ENCODE peak calls at places on chromosomes 13 and 19, in four cellular contexts. U is IMR-90, F is GM12878, K is K562. J is an unnamed sample.

GRCh38 chr13:111076156-111077013 is 38.7 kb upstream of the ARHGEF7 start:
- DNase-seq in U (no peak), K (no peak), F (no peak), J (no peak)

GRCh38 chr13:76833465-76833864 is 52.7 kb downstream of the KCTD12 start:
- DNase-seq in U (no peak), F (no peak), K (no peak), J (no peak)

GRCh38 chr19:54523403-54523802 is 20.8 kb downstream of the LAIR2 start:
- DNase-seq in U (peak), K (no peak), F (peak), J (no peak)

GRCh38 chr19:37333457-37333856 is 37.4 kb upstream of the ZNF527 start:
- DNase-seq in K (no peak), F (no peak), U (no peak), J (no peak)

GRCh38 chr19:17309962-17310461 is 649 bp downstream of the DDA1 start:
- DNase-seq in K (no peak), F (no peak), U (no peak), J (no peak)

GRCh38 chr13:26075498-26075897 is 23.7 kb upstream of the SHISA2 start:
- DNase-seq in U (no peak), K (no peak), F (no peak), J (no peak)

GRCh38 chr13:48875071-48875470 is 100.6 kb upstream of the FNDC3A start:
- DNase-seq in U (no peak), F (no peak), K (no peak), J (no peak)

GRCh38 chr19:39499082-39499642 is 415 bp downstream of the DLL3 start:
- DNase-seq in U (no peak), K (no peak), F (no peak), J (peak)

GRCh38 chr13:45807520-45808099 is 43.9 kb downstream of the SIAH3 start:
- DNase-seq in F (peak), U (peak), K (peak), J (no peak)

GRCh38 chr19:46076951-46077814 is 36.4 kb upstream of the IGFL4 start:
- DNase-seq in U (peak), K (peak), F (no peak), J (peak)

GRCh38 chr13:51501096-51501495 is 48.3 kb upstream of the INTS6 start:
- DNase-seq in K (no peak), U (peak), F (no peak), J (no peak)

GRCh38 chr13:102903659-102904407 is 58.0 kb downstream of the ERCC5 start:
- DNase-seq in K (peak), U (peak), F (no peak), J (no peak)

GRCh38 chr19:17500447-17501198 is 10.8 kb upstream of the PGLS start:
- DNase-seq in K (no peak), F (no peak), U (no peak), J (no peak)

GRCh38 chr13:37666036-37666435 is 67.5 kb upstream of the POSTN start:
- DNase-seq in U (peak), F (no peak), K (no peak), J (no peak)

GRCh38 chr13:66635526-66635925 is 594.6 kb downstream of the PCDH9 start:
- DNase-seq in U (peak), F (no peak), K (no peak), J (no peak)

GRCh38 chr13:95536629-95537241 is 15.8 kb upstream of the CLDN10 start:
- DNase-seq in F (no peak), K (no peak), U (peak), J (no peak)

GRCh38 chr13:54705738-54706137 is 1677.1 kb downstream of the OLFM4 start:
- DNase-seq in U (no peak), K (no peak), F (no peak), J (no peak)

GRCh38 chr13:109465151-109465550 is 321.2 kb downstream of the IRS2 start:
- DNase-seq in U (peak), F (no peak), K (no peak), J (no peak)
- TF ChIP-seq CHD1 in U (no peak), F (no peak), K (no peak), J (no peak)

DNA sequence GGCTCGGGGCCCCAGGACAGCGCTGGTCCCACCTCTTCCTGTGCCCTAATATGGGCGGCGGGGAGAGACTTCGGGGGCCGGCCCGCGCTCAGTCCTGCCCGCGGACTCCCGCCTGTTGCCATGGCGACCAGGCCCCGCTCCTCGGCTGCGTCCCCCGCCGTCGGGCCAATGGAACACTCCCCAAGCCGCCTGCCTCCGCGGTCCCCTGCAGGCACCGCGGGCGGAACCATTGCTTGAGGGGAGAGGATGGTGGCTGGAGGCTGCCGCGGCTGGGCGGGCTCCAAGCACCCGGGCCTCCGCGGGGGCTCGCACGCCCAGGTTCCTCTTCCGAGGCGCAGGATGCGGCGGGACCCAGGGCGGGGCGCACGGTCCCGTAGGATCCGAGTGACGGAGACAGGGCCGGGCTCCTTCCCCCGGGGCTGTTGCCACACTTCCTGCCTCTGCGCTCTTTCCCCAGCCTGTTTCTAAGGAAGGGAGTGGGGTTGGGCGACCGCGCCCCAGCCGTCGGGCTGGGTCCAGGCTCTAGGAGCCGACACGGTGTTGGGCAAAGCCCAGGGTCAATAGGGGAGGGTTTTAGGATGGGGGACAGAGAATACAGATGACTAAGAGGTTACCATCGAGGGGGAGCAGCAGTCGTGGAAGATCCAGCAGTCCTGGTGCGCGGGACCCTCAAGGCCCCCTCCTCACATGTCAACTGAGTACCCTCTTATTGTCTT is 1.2 kb upstream of the JUNB start:
- DNase-seq in U (peak), K (peak), F (peak), J (peak)
- TF ChIP-seq CHD1 in U (peak), K (no peak), F (peak), J (peak)

GRCh38 chr13:97726664-97727235 is 226.7 kb upstream of the IPO5 start:
- DNase-seq in U (no peak), K (no peak), F (no peak), J (no peak)
- TF ChIP-seq CHD1 in U (no peak), K (no peak), F (no peak), J (no peak)

GRCh38 chr13:98324105-98324504 is 147.0 kb upstream of the RNF113B start:
- DNase-seq in U (no peak), F (no peak), K (no peak), J (no peak)
- TF ChIP-seq CHD1 in U (no peak), F (no peak), K (no peak), J (no peak)

GRCh38 chr19:11421607-11422098 is 2.5 kb upstream of the RGL3 start:
- DNase-seq in F (no peak), U (no peak), K (peak), J (peak)

GRCh38 chr19:11423804-11424318 is 4.7 kb upstream of the RGL3 start:
- DNase-seq in F (no peak), K (no peak), U (no peak), J (peak)

GRCh38 chr19:11423164-11423803 is 4.2 kb upstream of the RGL3 start:
- DNase-seq in U (no peak), K (no peak), F (no peak), J (peak)

GRCh38 chr19:11420894-11421606 is 1.9 kb upstream of the RGL3 start:
- DNase-seq in U (no peak), F (no peak), K (no peak), J (no peak)

DNA sequence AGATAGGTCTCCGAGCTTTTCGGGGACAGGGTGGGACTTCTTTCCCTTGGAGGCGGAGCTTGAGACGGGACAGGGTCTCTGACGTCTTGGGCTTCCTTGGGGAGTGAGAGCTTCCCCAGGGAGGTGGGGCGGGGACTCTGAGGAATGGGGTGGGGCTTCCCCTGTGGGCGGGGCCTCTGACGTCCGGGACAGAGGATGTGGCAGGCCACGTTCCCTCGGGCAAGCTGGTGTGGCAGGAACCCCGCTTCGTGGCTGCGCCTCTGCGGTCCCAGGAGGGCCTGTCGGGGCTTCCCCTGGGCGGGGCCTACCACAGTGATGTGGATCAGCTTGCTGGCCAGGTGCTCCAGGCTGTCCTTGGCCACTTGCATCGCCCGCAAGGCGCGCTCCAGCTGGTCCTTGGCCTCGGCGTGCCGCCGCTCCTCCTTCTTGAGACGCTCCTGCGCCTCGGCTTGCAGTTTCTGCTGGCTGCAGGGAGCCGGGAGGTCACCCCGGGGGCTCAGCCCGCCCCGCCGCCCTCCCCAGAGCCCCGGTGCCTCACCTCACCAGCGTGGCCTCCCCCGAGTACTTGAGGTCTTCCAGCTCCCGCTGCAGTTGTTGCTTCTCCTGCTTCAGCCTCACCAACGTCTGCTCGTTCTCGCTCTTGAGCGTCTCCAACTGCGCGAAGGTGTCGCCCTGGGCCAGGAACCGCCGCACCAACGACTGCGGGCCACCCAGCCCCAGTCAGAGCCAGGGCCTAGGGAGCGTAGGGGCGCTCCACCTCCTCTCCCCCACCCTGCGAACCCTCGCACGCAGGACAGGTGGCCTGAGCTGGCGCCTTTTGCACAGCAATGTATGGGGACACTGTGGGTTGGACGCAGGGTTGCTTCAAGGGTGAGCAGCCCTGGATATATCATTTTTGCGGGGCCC is 3.3 kb upstream of the RGL3 start:
- DNase-seq in K (no peak), U (no peak), F (peak), J (peak)
- TF ChIP-seq CHD1 in K (no peak), U (no peak), F (no peak), J (no peak)

GRCh38 chr19:29687244-29687896 is 22.1 kb downstream of the PLEKHF1 start:
- DNase-seq in K (no peak), U (peak), F (no peak), J (no peak)
- TF ChIP-seq CHD1 in K (no peak), U (no peak), F (no peak), J (no peak)

GRCh38 chr19:49458567-49458903 is 5.5 kb downstream of the ALDH16A1 start:
- DNase-seq in F (no peak), K (no peak), U (no peak), J (no peak)
- TF ChIP-seq CHD1 in F (no peak), K (no peak), U (no peak), J (no peak)

J was measured in H1.